ENCODE peak calls at places on chromosome 1, in eight cellular contexts. X, L, N, A, D, J, F and V are unnamed samples.

GRCh38 chr1:26418865-26419349 is 8.3 kb downstream of the LIN28A start:
- DNase-seq in X (no peak), F (no peak), D (peak; percentile 16), L (no peak), N (no peak), J (no peak), A (no peak), V (no peak)

GRCh38 chr1:48943826-48944225 is 167.1 kb upstream of the BEND5 start:
- DNase-seq in D (no peak), F (peak; percentile 29), X (no peak), J (no peak), L (no peak), A (no peak), N (no peak), V (no peak)

GRCh38 chr1:13992489-13993285 is 292.7 kb downstream of the PRDM2 start:
- DNase-seq in F (peak; percentile 7), J (no peak), X (no peak), N (no peak), L (no peak), A (no peak), D (peak; percentile 38), V (no peak)

GRCh38 chr1:159653201-159653600 is 61.2 kb downstream of the CRP start:
- DNase-seq in L (no peak), F (peak; percentile 66), A (no peak), D (no peak), N (no peak), X (no peak), J (no peak), V (no peak)

GRCh38 chr1:2610036-2610720 is 22.6 kb downstream of the MMEL1 start:
- DNase-seq in A (no peak), N (no peak), L (no peak), X (no peak), F (no peak), J (no peak), D (no peak), V (no peak)

GRCh38 chr1:180136968-180137356 is 17.7 kb upstream of the QSOX1 start:
- DNase-seq in D (no peak), F (no peak), J (no peak), N (no peak), A (no peak), X (no peak), L (no peak), V (no peak)

GRCh38 chr1:205631010-205631726 is 643 bp downstream of the ELK4 start:
- DNase-seq in D (peak; percentile 86), X (peak; percentile 74), J (peak; percentile 57), A (peak; percentile 50), N (peak; percentile 61), F (peak; percentile 71), L (peak; percentile 78), V (peak; percentile 63)

GRCh38 chr1:78715181-78715661 is 65.6 kb downstream of the IFI44 start:
- DNase-seq in F (peak; percentile 18), N (no peak), A (peak; percentile 10), J (no peak), X (no peak), L (no peak), D (peak; percentile 43), V (no peak)